ENCODE peak calls at places on chromosome 16, in five cellular contexts. J, E, Z, I and V are unnamed samples.

GRCh38 chr16:78462261-78463208 is 363.1 kb downstream of the WWOX start:
- DNase-seq in E (no peak), J (no peak), Z (no peak), I (no peak), V (no peak)

GRCh38 chr16:56753410-56753809 is 23.5 kb downstream of the NUP93 start:
- DNase-seq in Z (no peak), J (no peak), I (no peak), E (peak; percentile 12), V (no peak)

GRCh38 chr16:3953728-3954410 is 73.4 kb upstream of the CREBBP start:
- DNase-seq in J (no peak), I (no peak), Z (no peak), E (no peak), V (no peak)

GRCh38 chr16:997440-998051 is 16.0 kb downstream of the SOX8 start:
- DNase-seq in J (no peak), Z (peak; percentile 82), E (no peak), I (peak; percentile 68), V (no peak)

GRCh38 chr16:359067-359763 is 6.7 kb upstream of the AXIN1 start:
- DNase-seq in I (no peak), Z (no peak), J (no peak), E (no peak), V (no peak)

GRCh38 chr16:66720766-66721165 is 24.2 kb upstream of the CMTM4 start:
- DNase-seq in I (no peak), E (no peak), Z (no peak), J (no peak), V (no peak)

GRCh38 chr16:65534121-65534528 is 412.3 kb upstream of the CDH11 start:
- DNase-seq in Z (no peak), J (no peak), E (no peak), I (no peak), V (no peak)

GRCh38 chr16:48846277-48846676 is 236.3 kb upstream of the N4BP1 start:
- DNase-seq in E (no peak), J (no peak), I (no peak), Z (no peak), V (no peak)

GRCh38 chr16:24721830-24722238 is 7.6 kb upstream of the TNRC6A start:
- DNase-seq in E (no peak), I (peak; percentile 10), Z (no peak), J (no peak), V (no peak)

GRCh38 chr16:11614587-11615175 is 28.0 kb upstream of the LITAF start:
- DNase-seq in J (no peak), Z (no peak), E (no peak), I (no peak), V (no peak)

GRCh38 chr16:26645629-26646028 is 421.1 kb upstream of the C16orf82 start:
- DNase-seq in J (no peak), I (peak; percentile 24), E (no peak), Z (peak; percentile 71), V (no peak)

GRCh38 chr16:31708348-31708747 is 165.3 kb upstream of the ZNF267 start:
- DNase-seq in Z (no peak), J (no peak), E (no peak), I (no peak), V (no peak)

GRCh38 chr16:23486480-23486879 is 23.8 kb downstream of the GGA2 start:
- DNase-seq in E (no peak), J (no peak), Z (no peak), I (no peak), V (no peak)

GRCh38 chr16:2233872-2234812 is 2.1 kb upstream of the DNASE1L2 start:
- DNase-seq in Z (no peak), J (no peak), E (no peak), I (no peak), V (no peak)

GRCh38 chr16:86112178-86112577 is 213.2 kb downstream of the IRF8 start:
- DNase-seq in I (no peak), E (no peak), J (no peak), Z (no peak), V (no peak)

GRCh38 chr16:8644513-8645140 is 23.1 kb downstream of the METTL22 start:
- DNase-seq in Z (no peak), I (no peak), J (no peak), E (no peak), V (no peak)

GRCh38 chr16:84378099-84378498 is 9.8 kb downstream of the ATP2C2 start:
- DNase-seq in J (no peak), Z (no peak), I (no peak), E (no peak), V (no peak)

GRCh38 chr16:88686439-88687253 is at the start of gene SNAI3:
- DNase-seq in I (peak; percentile 70), E (no peak), J (peak; percentile 70), Z (peak; percentile 96), V (no peak)

GRCh38 chr16:6528217-6528616 is 804.4 kb upstream of the RBFOX1 start:
- DNase-seq in I (no peak), J (no peak), Z (no peak), E (no peak), V (no peak)

GRCh38 chr16:66081967-66082366 is 284.5 kb upstream of the CDH5 start:
- DNase-seq in Z (peak; percentile 59), J (no peak), E (peak; percentile 29), I (no peak), V (no peak)

GRCh38 chr16:74745926-74746325 is 28.7 kb downstream of the FA2H start:
- DNase-seq in Z (no peak), J (no peak), I (no peak), E (no peak), V (no peak)

GRCh38 chr16:66166451-66166850 is 200.0 kb upstream of the CDH5 start:
- DNase-seq in Z (no peak), E (no peak), J (no peak), I (no peak), V (no peak)

GRCh38 chr16:636206-637080 is at the start of gene METTL26:
- DNase-seq in I (peak; percentile 85), J (peak; percentile 93), Z (peak; percentile 98), E (peak; percentile 80), V (peak; percentile 81)

GRCh38 chr16:56625140-56625942 is at the start of gene MT1E:
- DNase-seq in E (peak; percentile 64), I (no peak), Z (peak; percentile 81), J (peak; percentile 66), V (no peak)

GRCh38 chr16:81493755-81494433 is 49.3 kb downstream of the CMIP start:
- DNase-seq in E (no peak), J (peak; percentile 64), Z (no peak), I (no peak), V (no peak)

GRCh38 chr16:19805459-19806160 is 79.0 kb downstream of the GPRC5B start:
- DNase-seq in Z (peak; percentile 16), E (no peak), I (no peak), J (no peak), V (no peak)

GRCh38 chr16:546909-547770 is 13.1 kb upstream of the PRR35 start:
- DNase-seq in E (no peak), I (no peak), J (peak; percentile 54), Z (peak; percentile 71), V (no peak)

GRCh38 chr16:10616744-10617640 is 36.6 kb upstream of the EMP2 start:
- DNase-seq in E (no peak), J (no peak), Z (peak; percentile 61), I (no peak), V (no peak)

GRCh38 chr16:58024673-58025350 is 742 bp upstream of the MMP15 start:
- DNase-seq in E (no peak), J (no peak), I (no peak), Z (peak; percentile 77), V (no peak)

GRCh38 chr16:4792951-4793513 is 2.1 kb upstream of the SMIM22 start:
- DNase-seq in E (no peak), J (no peak), I (no peak), Z (peak; percentile 30), V (no peak)